ENCODE peak calls at places on chromosomes 6 and 20, in four cellular contexts. D, X, U and R are unnamed samples.

GRCh38 chr20:1824177-1824576 is 71.0 kb upstream of the SIRPA start:
- DNase-seq in X (no peak), U (no peak), D (no peak), R (no peak)

GRCh38 chr6:13490402-13490801 is 3.0 kb upstream of the GFOD1 start:
- DNase-seq in U (no peak), D (no peak), X (no peak), R (no peak)

GRCh38 chr20:24838551-24839530 is 110.2 kb upstream of the CST7 start:
- DNase-seq in U (no peak), X (no peak), D (no peak), R (no peak)

GRCh38 chr6:105781905-105782304 is 304.2 kb upstream of the PRDM1 start:
- DNase-seq in U (no peak), X (no peak), D (no peak), R (no peak)

GRCh38 chr6:55014321-55015088 is 159.8 kb upstream of the HCRTR2 start:
- DNase-seq in X (no peak), U (no peak), D (no peak), R (no peak)

GRCh38 chr6:160999508-160999907 is 7.9 kb downstream of the MAP3K4 start:
- DNase-seq in D (no peak), U (no peak), X (no peak), R (peak)

GRCh38 chr6:26250806-26251075 is 114.3 kb upstream of the BTN3A2 start:
- DNase-seq in D (no peak), X (no peak), U (no peak), R (no peak)

GRCh38 chr20:46937827-46938226 is 43.2 kb downstream of the EYA2 start:
- DNase-seq in X (no peak), U (no peak), D (no peak), R (no peak)

GRCh38 chr6:113489946-113490345 is 367.2 kb upstream of the MARCKS start:
- DNase-seq in D (no peak), X (no peak), U (no peak), R (no peak)

GRCh38 chr6:111195656-111196055 is 108.4 kb downstream of the SLC16A10 start:
- DNase-seq in U (no peak), D (no peak), X (no peak), R (no peak)

GRCh38 chr6:40848038-40848437 is 191.0 kb downstream of the UNC5CL start:
- DNase-seq in U (no peak), D (no peak), X (no peak), R (no peak)

GRCh38 chr20:38165966-38166706 is 1.1 kb upstream of the TGM2 start:
- DNase-seq in D (no peak), X (peak), U (no peak), R (no peak)

GRCh38 chr6:146905313-146905712 is 298.9 kb upstream of the STXBP5 start:
- DNase-seq in D (no peak), X (no peak), U (no peak), R (no peak)

GRCh38 chr6:21354805-21355238 is 238.7 kb upstream of the SOX4 start:
- DNase-seq in U (no peak), X (no peak), D (no peak), R (no peak)

GRCh38 chr6:23055523-23055922 is 486.2 kb downstream of the HDGFL1 start:
- DNase-seq in X (no peak), D (no peak), U (no peak), R (no peak)